ENCODE peak calls at places on chromosomes 11 and 22, in eight cellular contexts. U is ascending aorta; O is GM12878; C is suprapubic skin; F is IMR-90; S is CD8-positive, alpha-beta T cell; P is sigmoid colon; Z is right lobe of liver. K is an unnamed sample. For H3K27me3 and H3K9me3, the result is how much of the 10 kb centered on the place peaks cover.

GRCh38 chr11:102138677-102139076 is 28.4 kb downstream of the YAP1 start:
- DNase-seq in U (no peak), O (no peak), C (no peak), F (peak), S (no peak), P (no peak), Z (no peak), K (no peak)

GRCh38 chr22:31100762-31101525 is 6.4 kb downstream of the SELENOM start:
- DNase-seq in U (no peak), O (no peak), C (no peak), F (no peak), S (no peak), P (no peak), Z (no peak), K (no peak)

GRCh38 chr22:34850010-34850409 is 215.9 kb upstream of the ISX start:
- DNase-seq in U (no peak), O (no peak), C (no peak), F (no peak), S (no peak), P (no peak), Z (no peak), K (no peak)

GRCh38 chr11:113193077-113193476 is 121.3 kb upstream of the TTC12 start:
- DNase-seq in U (no peak), O (no peak), C (no peak), F (no peak), S (no peak), P (no peak), Z (no peak), K (no peak)

GRCh38 chr22:23315341-23315917 is 135.1 kb downstream of the BCR start:
- DNase-seq in U (no peak), O (no peak), C (peak), F (peak), S (peak), P (peak), Z (peak), K (peak)

GRCh38 chr11:128745296-128746183 is 51.7 kb downstream of the FLI1 start:
- DNase-seq in U (no peak), O (no peak), C (no peak), F (peak), S (no peak), P (no peak), Z (no peak), K (no peak)

GRCh38 chr11:86931965-86932332 is 23.2 kb downstream of the FZD4 start:
- DNase-seq in U (no peak), O (no peak), C (no peak), F (peak), S (no peak), P (no peak), Z (no peak), K (no peak)

GRCh38 chr11:21704539-21704938 is 488.3 kb upstream of the ANO5 start:
- DNase-seq in U (no peak), O (no peak), C (no peak), F (no peak), S (no peak), P (no peak), Z (no peak), K (no peak)

GRCh38 chr11:76459299-76459698 is 14.5 kb downstream of the EMSY start:
- DNase-seq in U (no peak), O (no peak), C (no peak), F (no peak), S (no peak), P (no peak), Z (no peak), K (no peak)

GRCh38 chr11:13135385-13136271 is 126.5 kb downstream of the RASSF10 start:
- DNase-seq in U (no peak), O (no peak), C (no peak), F (peak), S (no peak), P (no peak), Z (no peak), K (no peak)

GRCh38 chr11:122954455-122954854 is 27.2 kb downstream of the BSX start:
- DNase-seq in U (no peak), O (no peak), C (no peak), F (no peak), S (no peak), P (no peak), Z (no peak), K (no peak)

GRCh38 chr22:41940853-41941765 is 5.8 kb downstream of the CENPM start:
- DNase-seq in U (peak), O (no peak), C (peak), F (peak), S (peak), P (peak), Z (peak), K (peak)

GRCh38 chr22:19958083-19959042 is 16.7 kb upstream of the TXNRD2 start:
- DNase-seq in U (no peak), O (no peak), C (peak), F (peak), S (no peak), P (peak), Z (no peak), K (no peak)

GRCh38 chr11:35145249-35145648 is 6.3 kb downstream of the CD44 start:
- DNase-seq in U (no peak), O (peak), C (peak), F (peak), S (no peak), P (no peak), Z (no peak), K (no peak)

GRCh38 chr22:32378703-32379272 is 21.1 kb downstream of the RFPL3 start:
- DNase-seq in U (no peak), O (no peak), C (no peak), F (peak), S (no peak), P (no peak), Z (no peak), K (no peak)

GRCh38 chr22:41908409-41909289 is 6.2 kb downstream of the SHISA8 start:
- DNase-seq in U (no peak), O (no peak), C (peak), F (no peak), S (no peak), P (no peak), Z (peak), K (peak)

GRCh38 chr11:70618471-70619101 is 220.3 kb downstream of the CTTN start:
- DNase-seq in U (no peak), O (no peak), C (no peak), F (no peak), S (no peak), P (no peak), Z (no peak), K (no peak)

GRCh38 chr11:128419012-128419767 is 168.2 kb downstream of the ETS1 start:
- DNase-seq in U (no peak), O (no peak), C (no peak), F (no peak), S (no peak), P (no peak), Z (no peak), K (no peak)

GRCh38 chr11:61671527-61671926 is 8.7 kb upstream of the DAGLA start:
- DNase-seq in U (no peak), O (no peak), C (no peak), F (no peak), S (no peak), P (no peak), Z (no peak), K (no peak)

GRCh38 chr11:29914203-29914930 is 102.5 kb downstream of the KCNA4 start:
- DNase-seq in U (no peak), O (no peak), C (no peak), F (no peak), S (no peak), P (no peak), Z (no peak), K (no peak)

GRCh38 chr11:35153280-35153679 is 14.3 kb downstream of the CD44 start:
- DNase-seq in U (no peak), O (no peak), C (no peak), F (no peak), S (no peak), P (no peak), Z (no peak), K (no peak)

GRCh38 chr11:59556883-59557205 is 45.5 kb downstream of the OR4D9 start:
- DNase-seq in U (no peak), O (no peak), C (no peak), F (no peak), S (no peak), P (no peak), Z (no peak), K (peak)

GRCh38 chr11:12893787-12894672 is 115.1 kb upstream of the RASSF10 start:
- DNase-seq in U (no peak), O (no peak), C (peak), F (peak), S (peak), P (peak), Z (peak), K (peak)

GRCh38 chr22:42595434-42595833 is 19.2 kb downstream of the POLDIP3 start:
- DNase-seq in U (no peak), O (no peak), C (no peak), F (no peak), S (no peak), P (no peak), Z (no peak), K (no peak)

GRCh38 chr11:64051297-64051696 is 15.6 kb downstream of the FLRT1 start:
- DNase-seq in U (no peak), O (no peak), C (no peak), F (no peak), S (no peak), P (no peak), Z (no peak), K (no peak)
- H3K27me3 ChIP-seq in U (under half), O (under half), C (under half), F (under half), S (under half), P (under half), Z (under half), K (under half)

GRCh38 chr11:116970485-116971292 is 127.5 kb downstream of the SIK3 start:
- DNase-seq in U (no peak), O (no peak), C (no peak), F (peak), S (no peak), P (no peak), Z (no peak), K (no peak)
- H3K4me3 ChIP-seq in U (no peak), O (no peak), C (no peak), F (no peak), S (no peak), P (no peak), Z (no peak), K (no peak)

DNA sequence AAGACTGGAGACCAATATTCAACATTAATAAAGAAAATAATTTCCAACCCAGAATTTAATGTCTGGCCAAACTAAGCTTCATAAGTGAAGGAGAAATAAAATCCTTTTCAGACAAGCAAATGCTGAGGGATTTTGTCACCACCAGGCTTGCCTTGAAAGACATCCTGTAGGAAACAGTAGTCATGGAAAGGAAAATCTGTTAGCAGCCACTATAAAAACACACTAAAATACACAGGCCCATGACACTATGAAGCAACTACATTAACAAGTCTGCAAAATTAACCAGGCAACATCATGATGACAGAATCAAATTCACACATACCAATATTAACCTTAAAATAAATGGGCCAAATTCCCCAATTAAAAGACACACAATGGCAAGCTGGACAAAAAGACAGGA is 2.4 kb upstream of the CASP4 start:
- DNase-seq in U (no peak), O (no peak), C (no peak), F (no peak), S (no peak), P (no peak), Z (no peak), K (no peak)
- H3K9me3 ChIP-seq in U (under half), O (under half), C (under half), F (under half), S (under half), P (under half), Z (under half), K (under half)

GRCh38 chr11:62925745-62926668 is 4.8 kb upstream of the CHRM1 start:
- DNase-seq in U (no peak), O (no peak), C (no peak), F (no peak), S (no peak), P (no peak), Z (no peak), K (no peak)
- H3K27me3 ChIP-seq in U (under half), O (under half), C (half or more), F (half or more), S (under half), P (under half), Z (under half), K (under half)

DNA sequence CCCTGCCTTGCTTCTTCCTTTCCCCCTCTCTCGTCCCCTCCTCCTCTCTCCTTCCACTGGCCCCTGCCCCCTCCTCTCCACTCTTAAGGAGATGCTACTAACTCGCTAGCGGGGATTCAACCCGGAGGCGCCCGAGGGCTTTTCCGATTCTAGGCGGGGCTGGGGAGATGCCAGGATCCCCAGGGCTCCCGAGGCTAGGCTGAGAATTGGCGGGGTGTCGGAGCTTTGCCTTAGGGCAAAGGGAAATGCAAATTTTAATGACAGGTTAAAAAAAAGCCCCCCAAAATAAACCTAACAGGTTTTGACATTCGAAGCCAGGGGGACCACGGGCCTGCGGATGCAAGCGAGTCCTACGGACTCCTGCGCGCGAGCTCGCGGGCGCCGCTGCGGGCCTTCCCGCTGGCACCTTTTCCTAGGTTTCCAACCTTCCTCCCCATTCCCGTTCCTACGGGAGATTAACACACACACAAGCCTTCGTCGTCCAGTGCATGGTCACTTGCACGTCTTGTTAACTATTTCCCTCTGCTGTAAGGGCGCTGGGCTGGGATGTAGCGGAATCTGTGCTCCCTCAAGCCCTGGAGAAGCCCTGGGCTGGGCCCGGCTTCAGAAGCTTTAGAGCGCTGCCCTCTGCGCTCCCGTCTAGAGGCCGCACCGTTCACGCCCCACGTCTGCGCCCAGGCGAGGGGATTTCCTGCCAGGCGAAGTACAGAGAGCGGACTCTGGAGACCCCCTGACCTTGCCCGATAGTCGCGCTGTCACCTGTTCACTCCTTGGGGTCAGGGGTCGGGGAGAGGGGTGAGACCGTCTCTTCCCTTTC is 725 bp upstream of the ALX4 start:
- DNase-seq in U (no peak), O (no peak), C (no peak), F (no peak), S (no peak), P (no peak), Z (no peak), K (no peak)
- H3K4me3 ChIP-seq in U (no peak), O (no peak), C (peak), F (no peak), S (no peak), P (no peak), Z (no peak), K (no peak)

GRCh38 chr11:100812517-100812916 is 125.4 kb downstream of the ARHGAP42 start:
- DNase-seq in U (no peak), O (no peak), C (no peak), F (no peak), S (no peak), P (no peak), Z (no peak), K (no peak)

GRCh38 chr11:100810666-100811065 is 123.6 kb downstream of the ARHGAP42 start:
- DNase-seq in U (no peak), O (no peak), C (no peak), F (no peak), S (no peak), P (no peak), Z (no peak), K (no peak)

GRCh38 chr11:100808904-100809491 is 121.9 kb downstream of the ARHGAP42 start:
- DNase-seq in U (no peak), O (no peak), C (no peak), F (peak), S (no peak), P (no peak), Z (no peak), K (no peak)

GRCh38 chr11:100805509-100806199 is 118.6 kb downstream of the ARHGAP42 start:
- DNase-seq in U (no peak), O (no peak), C (no peak), F (peak), S (no peak), P (no peak), Z (no peak), K (no peak)

GRCh38 chr11:100810146-100810545 is 123.1 kb downstream of the ARHGAP42 start:
- DNase-seq in U (no peak), O (no peak), C (no peak), F (peak), S (no peak), P (no peak), Z (no peak), K (no peak)
- H3K9me3 ChIP-seq in U (under half), O (under half), C (under half), F (under half), S (under half), P (under half), Z (under half), K (under half)